ENCODE peak calls at places on chromosomes 13 and 19, in four cellular contexts. P is GM12878, N is K562, S is HepG2. J is an unnamed sample.

GRCh38 chr13:19152403-19152802 is 29.2 kb downstream of the TUBA3C start:
- DNase-seq in P (no peak), N (no peak), S (no peak), J (no peak)

GRCh38 chr13:94550030-94550738 is 45.8 kb downstream of the TGDS start:
- DNase-seq in P (peak), N (no peak), S (peak), J (no peak)

GRCh38 chr13:51620165-51620983 is 36.1 kb downstream of the WDFY2 start:
- DNase-seq in P (no peak), N (no peak), S (peak), J (no peak)

GRCh38 chr13:57946361-57946760 is 314.8 kb downstream of the PCDH17 start:
- DNase-seq in P (no peak), N (no peak), S (no peak), J (no peak)

GRCh38 chr19:53511933-53512374 is 26.0 kb upstream of the ZNF331 start:
- DNase-seq in P (no peak), N (peak), S (peak), J (peak)

GRCh38 chr13:113405481-113406300 is 41.8 kb upstream of the GRTP1 start:
- DNase-seq in P (no peak), N (peak), S (no peak), J (no peak)

GRCh38 chr19:15673176-15673654 is 328 bp downstream of the CYP4F12 start:
- DNase-seq in P (no peak), N (no peak), S (peak), J (no peak)

GRCh38 chr19:610801-611505 is 21.3 kb downstream of the HCN2 start:
- DNase-seq in P (no peak), N (peak), S (no peak), J (no peak)

GRCh38 chr13:103354189-103354588 is 288.0 kb upstream of the SLC10A2 start:
- DNase-seq in P (no peak), N (no peak), S (no peak), J (no peak)

GRCh38 chr13:89279374-89279773 is 1608.2 kb downstream of the SLITRK5 start:
- DNase-seq in P (no peak), N (no peak), S (no peak), J (no peak)

GRCh38 chr19:41606215-41606837 is 20.5 kb downstream of the CEACAM4 start:
- DNase-seq in P (no peak), N (no peak), S (no peak), J (peak)

GRCh38 chr19:13860679-13861391 is 16.1 kb upstream of the NANOS3 start:
- DNase-seq in P (no peak), N (no peak), S (no peak), J (no peak)

GRCh38 chr13:26656919-26657318 is 99.4 kb downstream of the WASF3 start:
- DNase-seq in P (no peak), N (no peak), S (peak), J (no peak)

GRCh38 chr13:109396266-109396665 is 390.1 kb downstream of the IRS2 start:
- DNase-seq in P (no peak), N (no peak), S (no peak), J (no peak)

GRCh38 chr13:79385694-79386093 is 20.4 kb downstream of the RBM26 start:
- DNase-seq in P (peak), N (no peak), S (no peak), J (no peak)

GRCh38 chr19:7575426-7576040 is 20.1 kb upstream of the CAMSAP3 start:
- DNase-seq in P (no peak), N (peak), S (no peak), J (no peak)

GRCh38 chr19:30071871-30072270 is 129.8 kb downstream of the URI1 start:
- DNase-seq in P (no peak), N (no peak), S (no peak), J (no peak)

GRCh38 chr13:84208251-84208650 is 326.0 kb upstream of the SLITRK1 start:
- DNase-seq in P (no peak), N (no peak), S (no peak), J (no peak)

GRCh38 chr19:27794444-27795042 is 1418.4 kb downstream of the UQCRFS1 start:
- DNase-seq in P (no peak), N (peak), S (peak), J (peak)

GRCh38 chr13:51920786-51921185 is 59.0 kb downstream of the CCDC70 start:
- DNase-seq in P (no peak), N (no peak), S (no peak), J (no peak)

GRCh38 chr13:61128850-61129645 is 286.6 kb downstream of the PCDH20 start:
- DNase-seq in P (no peak), N (no peak), S (no peak), J (no peak)

GRCh38 chr13:63636231-63636993 is 2220.8 kb upstream of the PCDH20 start:
- DNase-seq in P (peak), N (no peak), S (no peak), J (no peak)

GRCh38 chr13:31282741-31283455 is 83.1 kb downstream of the B3GLCT start:
- DNase-seq in P (no peak), N (no peak), S (no peak), J (no peak)

GRCh38 chr19:1942934-1943555 is 2.1 kb downstream of the CSNK1G2 start:
- DNase-seq in P (no peak), N (no peak), S (no peak), J (no peak)

GRCh38 chr19:54074851-54075250 is 6.3 kb downstream of the TARM1 start:
- DNase-seq in P (no peak), N (no peak), S (no peak), J (no peak)

GRCh38 chr13:88744289-88744688 is 1073.1 kb downstream of the SLITRK5 start:
- DNase-seq in P (no peak), N (no peak), S (no peak), J (no peak)

GRCh38 chr19:4911314-4911713 is 2.0 kb downstream of the UHRF1 start:
- DNase-seq in P (no peak), N (no peak), S (no peak), J (no peak)

GRCh38 chr13:48514776-48515175 is 18.1 kb downstream of the RCBTB2 start:
- DNase-seq in P (no peak), N (no peak), S (no peak), J (no peak)

GRCh38 chr19:56403261-56403660 is 871 bp upstream of the ZNF583 start:
- DNase-seq in P (no peak), N (no peak), S (no peak), J (no peak)

GRCh38 chr13:85411608-85412007 is 387.6 kb downstream of the SLITRK6 start:
- DNase-seq in P (no peak), N (no peak), S (no peak), J (no peak)

GRCh38 chr19:35347171-35347929 is at the start of gene FFAR1:
- DNase-seq in P (peak), N (peak), S (no peak), J (no peak)

GRCh38 chr13:69300131-69300530 is 807.5 kb upstream of the ATXN8OS start:
- DNase-seq in P (no peak), N (no peak), S (no peak), J (no peak)

GRCh38 chr13:78487707-78488106 is 115.6 kb downstream of the POU4F1 start:
- DNase-seq in P (no peak), N (no peak), S (no peak), J (no peak)

GRCh38 chr19:1102407-1103106 is 1.2 kb upstream of the GPX4 start:
- DNase-seq in P (peak), N (no peak), S (peak), J (no peak)

GRCh38 chr19:1624458-1624857 is 19.2 kb upstream of the UQCR11 start:
- DNase-seq in P (no peak), N (peak), S (peak), J (peak)

GRCh38 chr19:14467816-14468215 is 7.3 kb downstream of the PTGER1 start:
- DNase-seq in P (no peak), N (peak), S (no peak), J (no peak)

GRCh38 chr13:44868397-44868796 is 120.9 kb downstream of the NUFIP1 start:
- DNase-seq in P (peak), N (no peak), S (no peak), J (no peak)

GRCh38 chr13:41614671-41615519 is 157.5 kb downstream of the RGCC start:
- DNase-seq in P (no peak), N (no peak), S (no peak), J (no peak)

GRCh38 chr19:4720037-4720700 is 3.5 kb downstream of the DPP9 start:
- DNase-seq in P (no peak), N (no peak), S (no peak), J (no peak)

GRCh38 chr13:111913790-111914189 is 153.2 kb upstream of the SOX1 start:
- DNase-seq in P (no peak), N (no peak), S (no peak), J (no peak)

DNA sequence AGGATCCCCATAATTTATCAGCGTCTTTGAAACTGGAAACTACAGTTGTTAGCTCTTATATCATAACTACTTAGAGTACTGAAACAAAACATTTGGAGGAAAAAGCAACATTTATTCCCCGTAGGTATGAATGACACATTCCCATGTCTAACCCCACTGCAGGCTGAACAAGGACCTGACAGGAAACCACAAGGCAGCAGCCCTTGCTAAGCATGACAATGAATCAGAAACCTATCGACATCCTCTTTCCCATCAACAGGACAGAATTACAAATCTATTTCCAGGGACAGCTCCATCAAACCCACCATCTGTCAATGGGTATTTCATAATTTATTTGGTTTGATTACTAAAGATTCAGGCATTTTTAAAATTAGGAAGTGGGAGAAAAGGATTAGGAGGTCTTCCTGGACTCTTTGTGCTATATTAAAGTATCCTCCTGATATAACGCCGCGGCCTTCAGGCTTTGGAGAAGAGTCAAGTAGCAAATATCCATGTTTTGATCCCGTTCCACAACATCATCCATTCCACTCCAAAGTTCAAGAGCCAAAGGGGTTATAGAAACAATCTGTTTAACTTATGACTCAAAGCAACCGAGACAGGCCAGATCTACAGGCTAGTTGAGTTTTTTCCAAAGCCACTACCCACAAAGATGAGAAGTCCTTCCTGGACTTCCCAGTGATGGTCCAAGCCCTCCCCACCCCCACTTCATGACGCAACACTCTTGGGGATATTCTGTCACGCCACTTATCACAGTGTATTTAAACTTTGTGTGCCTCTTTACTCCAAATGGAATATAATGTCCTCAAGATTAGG is 51.2 kb downstream of the FAM216B start:
- DNase-seq in P (no peak), N (no peak), S (peak), J (no peak)
- TF ChIP-seq ATF2 in P (no peak), N (no peak), S (no peak), J (no peak)

GRCh38 chr19:17289489-17289888 is 7.8 kb downstream of the ANKLE1 start:
- DNase-seq in P (no peak), N (peak), S (no peak), J (peak)

GRCh38 chr19:17296278-17296677 is 6.9 kb downstream of the ABHD8 start:
- DNase-seq in P (no peak), N (no peak), S (no peak), J (no peak)

GRCh38 chr19:17294051-17294891 is 9.0 kb downstream of the ABHD8 start:
- DNase-seq in P (no peak), N (peak), S (no peak), J (peak)

GRCh38 chr19:17293605-17294004 is 9.6 kb downstream of the ABHD8 start:
- DNase-seq in P (no peak), N (no peak), S (no peak), J (no peak)

GRCh38 chr19:17292301-17293074 is 10.7 kb downstream of the ABHD8 start:
- DNase-seq in P (peak), N (peak), S (peak), J (peak)
- TF ChIP-seq ATF2 in P (no peak), N (no peak), S (no peak), J (no peak)

DNA sequence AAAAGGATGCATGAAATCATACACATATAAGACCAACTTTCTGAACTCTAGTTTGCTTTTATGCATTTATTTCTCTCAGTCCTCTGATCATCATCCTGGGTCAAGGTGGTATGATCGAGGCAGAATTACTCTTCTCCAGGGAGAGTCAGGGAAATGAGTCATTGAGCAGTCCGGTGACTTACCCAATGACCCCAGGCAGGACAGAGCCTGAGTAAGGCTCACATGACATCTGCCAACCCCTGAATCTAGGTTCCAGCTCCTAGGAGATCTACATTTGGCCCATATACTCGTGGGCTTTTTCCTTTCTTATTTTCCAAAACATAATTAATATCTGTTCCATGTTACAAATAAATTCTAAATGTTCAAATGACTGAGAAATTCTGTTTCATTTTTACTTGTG is 502.3 kb downstream of the FOXO1 start:
- DNase-seq in P (no peak), N (no peak), S (no peak), J (no peak)
- TF ChIP-seq ATF2 in P (no peak), N (no peak), S (no peak), J (no peak)

GRCh38 chr19:6465006-6465405 is 935 bp downstream of the CRB3 start:
- DNase-seq in P (no peak), N (no peak), S (no peak), J (no peak)

GRCh38 chr19:6467384-6467783 is 3.3 kb downstream of the CRB3 start:
- DNase-seq in P (no peak), N (no peak), S (no peak), J (no peak)

GRCh38 chr19:6465663-6466062 is 1.6 kb downstream of the CRB3 start:
- DNase-seq in P (no peak), N (no peak), S (no peak), J (no peak)

GRCh38 chr19:6466526-6467248 is 2.6 kb downstream of the CRB3 start:
- DNase-seq in P (no peak), N (no peak), S (no peak), J (no peak)

DNA sequence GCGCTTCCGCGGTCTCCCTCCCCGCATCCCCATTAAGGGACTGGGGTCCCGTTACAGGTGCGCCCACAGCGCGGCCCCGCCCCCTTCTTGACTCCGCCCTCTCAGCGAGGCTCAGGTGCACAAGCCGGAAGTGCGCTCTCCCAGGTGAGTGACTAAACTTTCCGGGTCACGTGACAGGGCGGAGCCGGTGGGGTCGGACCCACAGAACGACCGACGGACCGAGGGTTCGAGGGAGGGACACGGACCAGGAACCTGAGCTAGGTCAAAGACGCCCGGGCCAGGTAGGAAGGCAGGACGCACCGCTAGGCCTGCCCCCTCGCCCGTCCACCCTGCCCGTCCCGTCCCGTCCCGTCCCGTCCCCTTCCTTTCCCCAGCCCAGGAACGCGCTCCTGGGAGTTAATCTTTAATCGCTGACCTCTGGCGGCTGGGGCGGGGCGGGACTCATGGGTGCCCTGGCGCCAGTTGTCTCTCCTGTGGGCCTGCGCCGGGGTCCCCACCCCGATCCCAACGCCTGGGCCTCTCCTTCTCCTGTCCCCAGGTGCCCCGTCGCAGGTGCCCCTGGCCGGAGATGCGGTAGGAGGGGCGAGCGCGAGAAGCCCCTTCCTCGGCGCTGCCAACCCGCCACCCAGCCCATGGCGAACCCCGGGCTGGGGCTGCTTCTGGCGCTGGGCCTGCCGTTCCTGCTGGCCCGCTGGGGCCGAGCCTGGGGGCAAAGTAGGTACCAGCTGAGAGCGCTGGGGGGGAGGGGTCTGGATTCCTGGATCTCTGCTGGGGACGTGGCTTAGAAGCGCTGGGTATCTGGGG is at the start of gene CRB3:
- DNase-seq in P (no peak), N (no peak), S (peak), J (peak)
- TF ChIP-seq ATF2 in P (no peak), N (no peak), S (peak), J (no peak)

GRCh38 chr19:48711106-48711662 is 8.3 kb downstream of the MAMSTR start:
- DNase-seq in P (no peak), N (no peak), S (no peak), J (no peak)

GRCh38 chr19:48715276-48715675 is 4.2 kb downstream of the MAMSTR start:
- DNase-seq in P (no peak), N (no peak), S (no peak), J (no peak)

GRCh38 chr19:48714759-48715261 is 4.7 kb downstream of the MAMSTR start:
- DNase-seq in P (no peak), N (no peak), S (no peak), J (peak)

GRCh38 chr19:48713864-48714755 is 5.4 kb downstream of the MAMSTR start:
- DNase-seq in P (peak), N (peak), S (peak), J (peak)

GRCh38 chr19:48713041-48713863 is 6.3 kb downstream of the MAMSTR start:
- DNase-seq in P (no peak), N (peak), S (no peak), J (peak)
- TF ChIP-seq ATF2 in P (no peak), N (no peak), S (no peak), J (no peak)

DNA sequence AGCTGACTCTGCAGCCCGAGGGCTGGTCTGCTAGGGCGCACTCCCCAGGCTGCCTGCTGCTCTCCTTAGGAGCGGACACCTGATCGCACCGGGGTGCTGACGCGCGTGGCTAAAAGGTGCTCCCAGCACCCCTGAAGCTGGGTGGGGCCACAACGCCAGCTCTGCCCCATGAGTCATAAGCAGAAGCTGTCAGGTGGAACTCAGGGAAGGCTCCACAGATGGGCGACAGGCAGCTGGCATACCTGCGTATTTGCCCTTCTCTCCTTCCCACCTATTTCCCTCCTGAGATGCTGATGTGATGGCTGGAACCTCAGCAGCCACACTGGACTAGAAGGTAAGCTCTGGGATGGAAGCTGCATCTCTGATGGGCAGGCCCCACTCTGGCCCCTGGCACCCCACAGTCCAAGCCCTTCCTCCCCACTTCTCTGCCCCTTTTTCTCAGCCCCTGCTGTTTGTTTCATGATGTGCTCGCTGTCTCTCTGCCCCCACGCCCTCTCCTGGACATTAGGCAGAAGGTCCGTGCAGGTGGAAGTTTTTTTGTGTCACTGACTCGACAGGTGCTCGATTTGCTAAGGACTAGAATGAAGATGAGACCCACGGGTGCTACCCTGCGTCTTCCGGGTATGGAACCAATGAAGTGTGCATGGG is 30.3 kb upstream of the CACTIN start:
- DNase-seq in P (no peak), N (no peak), S (no peak), J (no peak)
- TF ChIP-seq ATF2 in P (no peak), N (no peak), S (no peak), J (no peak)

J was measured in WTC11.